ENCODE peak calls at places on chromosome 1, in seven cellular contexts. One of them, this sample, is unnamed. For H3K4me1, the result is how much of the 10 kb centered on the place peaks cover.

GRCh38 chr1:243837907-243838546 is 12.0 kb downstream of the AKT3 start:
- DNase-seq in neuronal stem cell: no peak
- DNase-seq in IMR-90: no peak
- DNase-seq in mesendoderm: no peak
- DNase-seq in H9: no peak
- DNase-seq in H1: no peak
- DNase-seq in mesenchymal stem cell: no peak
- DNase-seq in this sample: no peak

GRCh38 chr1:51264470-51264869 is 28.4 kb downstream of the RNF11 start:
- DNase-seq in neuronal stem cell: no peak
- DNase-seq in IMR-90: peak
- DNase-seq in mesendoderm: peak
- DNase-seq in H9: no peak
- DNase-seq in H1: no peak
- DNase-seq in mesenchymal stem cell: peak
- DNase-seq in this sample: peak

GRCh38 chr1:86259390-86259789 is 102.8 kb upstream of the COL24A1 start:
- DNase-seq in neuronal stem cell: no peak
- DNase-seq in IMR-90: peak
- DNase-seq in mesendoderm: peak
- DNase-seq in H9: no peak
- DNase-seq in H1: no peak
- DNase-seq in mesenchymal stem cell: no peak
- DNase-seq in this sample: no peak

GRCh38 chr1:32759997-32760623 is 57.0 kb downstream of the YARS1 start:
- DNase-seq in neuronal stem cell: peak
- DNase-seq in IMR-90: peak
- DNase-seq in mesendoderm: peak
- DNase-seq in H9: peak
- DNase-seq in H1: peak
- DNase-seq in mesenchymal stem cell: peak
- DNase-seq in this sample: peak

GRCh38 chr1:214281030-214281901 is at the start of gene SMYD2:
- DNase-seq in neuronal stem cell: peak
- DNase-seq in IMR-90: peak
- DNase-seq in mesendoderm: peak
- DNase-seq in H9: peak
- DNase-seq in H1: peak
- DNase-seq in mesenchymal stem cell: peak
- DNase-seq in this sample: peak

GRCh38 chr1:228976316-228976715 is 241.0 kb downstream of the RHOU start:
- DNase-seq in neuronal stem cell: no peak
- DNase-seq in IMR-90: no peak
- DNase-seq in mesendoderm: no peak
- DNase-seq in H9: peak
- DNase-seq in H1: peak
- DNase-seq in mesenchymal stem cell: no peak
- DNase-seq in this sample: no peak

GRCh38 chr1:53155534-53155933 is 13.1 kb upstream of the SLC1A7 start:
- DNase-seq in neuronal stem cell: no peak
- DNase-seq in IMR-90: no peak
- DNase-seq in mesendoderm: no peak
- DNase-seq in H9: no peak
- DNase-seq in H1: no peak
- DNase-seq in mesenchymal stem cell: no peak
- DNase-seq in this sample: no peak

GRCh38 chr1:35047188-35047858 is 15.6 kb upstream of the ZMYM6 start:
- DNase-seq in neuronal stem cell: no peak
- DNase-seq in IMR-90: peak
- DNase-seq in mesendoderm: no peak
- DNase-seq in H9: no peak
- DNase-seq in H1: no peak
- DNase-seq in mesenchymal stem cell: peak
- DNase-seq in this sample: peak

GRCh38 chr1:101645810-101646209 is 350.9 kb downstream of the OLFM3 start:
- DNase-seq in neuronal stem cell: no peak
- DNase-seq in IMR-90: no peak
- DNase-seq in mesendoderm: no peak
- DNase-seq in H9: no peak
- DNase-seq in H1: no peak
- DNase-seq in mesenchymal stem cell: no peak
- DNase-seq in this sample: no peak
- H2AK5ac ChIP-seq in neuronal stem cell: no peak
- H2AK5ac ChIP-seq in IMR-90: no peak
- H2AK5ac ChIP-seq in mesendoderm: no peak
- H2AK5ac ChIP-seq in H9: no peak
- H2AK5ac ChIP-seq in H1: no peak
- H2AK5ac ChIP-seq in mesenchymal stem cell: no peak
- H2AK5ac ChIP-seq in this sample: no peak

GRCh38 chr1:164648211-164649080 is 89.5 kb downstream of the PBX1 start:
- DNase-seq in neuronal stem cell: no peak
- DNase-seq in IMR-90: peak
- DNase-seq in mesendoderm: peak
- DNase-seq in H9: no peak
- DNase-seq in H1: no peak
- DNase-seq in mesenchymal stem cell: no peak
- DNase-seq in this sample: peak
- H3K4me1 ChIP-seq in neuronal stem cell: under half
- H3K4me1 ChIP-seq in IMR-90: under half
- H3K4me1 ChIP-seq in mesendoderm: under half
- H3K4me1 ChIP-seq in H9: under half
- H3K4me1 ChIP-seq in H1: under half
- H3K4me1 ChIP-seq in mesenchymal stem cell: under half
- H3K4me1 ChIP-seq in this sample: under half

DNA sequence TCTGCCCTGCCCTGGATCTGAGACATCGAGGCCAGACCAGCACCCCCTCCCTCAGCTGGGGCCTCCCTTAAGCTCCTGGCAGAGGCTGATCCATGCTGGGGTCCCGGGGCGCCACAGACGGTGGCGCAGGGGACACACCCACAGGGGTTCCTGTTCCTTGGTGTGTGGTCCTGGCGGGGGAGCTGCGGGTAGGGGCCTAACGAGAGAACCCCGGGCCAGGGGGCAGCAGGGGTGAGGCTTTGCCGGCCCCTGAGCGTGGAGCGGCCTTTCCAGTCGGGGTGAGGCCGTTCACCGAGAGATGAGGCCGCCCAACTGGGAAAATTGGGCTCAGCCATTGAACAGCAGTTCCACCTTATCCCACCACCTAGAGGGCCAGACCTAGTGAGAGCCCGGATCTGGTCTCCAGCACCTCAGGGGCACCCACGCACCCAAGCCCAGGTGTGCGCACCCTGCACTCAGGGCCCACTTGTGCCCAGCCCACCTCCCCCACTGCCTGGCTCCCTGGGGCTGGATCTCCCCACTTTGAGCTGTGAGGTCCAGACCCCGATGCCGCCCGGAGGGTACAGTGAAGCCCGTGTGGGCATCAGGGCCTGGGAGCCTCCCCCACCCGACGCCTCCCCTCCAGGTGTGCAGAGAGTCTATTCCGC is 45.5 kb upstream of the CCDC27 start:
- DNase-seq in neuronal stem cell: no peak
- DNase-seq in IMR-90: no peak
- DNase-seq in mesendoderm: no peak
- DNase-seq in H9: no peak
- DNase-seq in H1: no peak
- DNase-seq in mesenchymal stem cell: no peak
- DNase-seq in this sample: no peak
- H3K23ac ChIP-seq in neuronal stem cell: peak
- H3K23ac ChIP-seq in IMR-90: no peak
- H3K23ac ChIP-seq in mesendoderm: no peak
- H3K23ac ChIP-seq in H9: no peak
- H3K23ac ChIP-seq in H1: no peak
- H3K23ac ChIP-seq in mesenchymal stem cell: no peak
- H3K23ac ChIP-seq in this sample: no peak

DNA sequence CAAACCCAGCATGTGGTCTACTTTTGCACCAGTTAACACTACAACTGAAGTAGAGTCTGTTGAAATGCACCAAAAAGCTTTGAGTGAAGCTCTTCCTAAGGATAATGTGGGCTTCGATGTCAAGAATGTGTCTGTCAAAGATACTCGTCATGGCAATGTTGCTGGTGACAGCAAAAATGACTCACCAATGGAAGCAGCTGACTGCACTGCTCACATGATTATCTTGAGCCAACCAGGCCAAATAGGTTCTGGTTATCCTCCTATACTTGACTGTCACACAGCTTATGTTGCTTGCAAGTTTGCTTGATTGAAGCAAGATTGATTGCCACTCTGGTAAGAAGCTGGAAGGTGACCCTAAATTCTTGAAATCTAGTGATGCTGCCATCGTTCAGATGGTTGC is 85.2 kb downstream of the DENND1B start:
- DNase-seq in neuronal stem cell: no peak
- DNase-seq in IMR-90: no peak
- DNase-seq in mesendoderm: no peak
- DNase-seq in H9: no peak
- DNase-seq in H1: no peak
- DNase-seq in mesenchymal stem cell: no peak
- DNase-seq in this sample: peak
- H2AK5ac ChIP-seq in neuronal stem cell: no peak
- H2AK5ac ChIP-seq in IMR-90: no peak
- H2AK5ac ChIP-seq in mesendoderm: no peak
- H2AK5ac ChIP-seq in H9: no peak
- H2AK5ac ChIP-seq in H1: no peak
- H2AK5ac ChIP-seq in mesenchymal stem cell: no peak
- H2AK5ac ChIP-seq in this sample: no peak